ENCODE peak calls at places on chromosomes 7 and 10, in six cellular contexts. U is tibial nerve, Z is heart left ventricle, Y is Peyer's patch, D is spleen, W is ovary. F is an unnamed sample.

GRCh38 chr7:123367508-123368122 is 166.8 kb downstream of the IQUB start:
- DNase-seq in U (no peak), Z (no peak), Y (no peak), D (no peak), W (no peak), F (peak; percentile 57)

GRCh38 chr7:11605749-11606148 is 226.2 kb downstream of the THSD7A start:
- DNase-seq in U (no peak), Z (no peak), Y (no peak), D (no peak), W (no peak), F (peak; percentile 80)

GRCh38 chr10:109126016-109126415 is 797.3 kb downstream of the XPNPEP1 start:
- DNase-seq in U (no peak), Z (no peak), Y (no peak), D (no peak), W (no peak), F (no peak)

GRCh38 chr7:90708841-90709317 is 112.8 kb downstream of the CDK14 start:
- DNase-seq in U (no peak), Z (no peak), Y (no peak), D (no peak), W (no peak), F (peak; percentile 23)

GRCh38 chr7:151511946-151512345 is 7.7 kb downstream of the RHEB start:
- DNase-seq in U (no peak), Z (no peak), Y (no peak), D (no peak), W (no peak), F (no peak)

GRCh38 chr10:34507217-34507616 is 307.9 kb downstream of the PARD3 start:
- DNase-seq in U (no peak), Z (no peak), Y (no peak), D (no peak), W (no peak), F (no peak)

GRCh38 chr7:113120647-113121046 is 2.3 kb upstream of the SMIM30 start:
- DNase-seq in U (no peak), Z (no peak), Y (no peak), D (no peak), W (no peak), F (no peak)

GRCh38 chr10:70558871-70559810 is 43.4 kb downstream of the PRF1 start:
- DNase-seq in U (no peak), Z (peak; percentile 85), Y (peak; percentile 64), D (peak; percentile 78), W (peak; percentile 50), F (peak; percentile 19)

GRCh38 chr7:94510582-94511456 is 1.2 kb downstream of the CASD1 start:
- DNase-seq in U (no peak), Z (no peak), Y (no peak), D (no peak), W (peak; percentile 53), F (peak; percentile 44)

GRCh38 chr10:125052146-125052545 is 108.2 kb downstream of the CTBP2 start:
- DNase-seq in U (no peak), Z (no peak), Y (no peak), D (no peak), W (no peak), F (no peak)

GRCh38 chr10:96891840-96892239 is 59.7 kb downstream of the LCOR start:
- DNase-seq in U (no peak), Z (no peak), Y (no peak), D (no peak), W (no peak), F (no peak)

GRCh38 chr7:90242369-90243168 is 2.4 kb upstream of the CFAP69 start:
- DNase-seq in U (no peak), Z (no peak), Y (no peak), D (no peak), W (no peak), F (no peak)

GRCh38 chr10:31804416-31804815 is 124.2 kb downstream of the ARHGAP12 start:
- DNase-seq in U (no peak), Z (no peak), Y (no peak), D (no peak), W (no peak), F (no peak)

GRCh38 chr10:78283069-78283682 is 249.5 kb downstream of the RPS24 start:
- DNase-seq in U (no peak), Z (no peak), Y (no peak), D (peak; percentile 40), W (no peak), F (no peak)

GRCh38 chr10:90430186-90430585 is 427.7 kb downstream of the HTR7 start:
- DNase-seq in U (no peak), Z (no peak), Y (no peak), D (no peak), W (no peak), F (peak; percentile 55)

DNA sequence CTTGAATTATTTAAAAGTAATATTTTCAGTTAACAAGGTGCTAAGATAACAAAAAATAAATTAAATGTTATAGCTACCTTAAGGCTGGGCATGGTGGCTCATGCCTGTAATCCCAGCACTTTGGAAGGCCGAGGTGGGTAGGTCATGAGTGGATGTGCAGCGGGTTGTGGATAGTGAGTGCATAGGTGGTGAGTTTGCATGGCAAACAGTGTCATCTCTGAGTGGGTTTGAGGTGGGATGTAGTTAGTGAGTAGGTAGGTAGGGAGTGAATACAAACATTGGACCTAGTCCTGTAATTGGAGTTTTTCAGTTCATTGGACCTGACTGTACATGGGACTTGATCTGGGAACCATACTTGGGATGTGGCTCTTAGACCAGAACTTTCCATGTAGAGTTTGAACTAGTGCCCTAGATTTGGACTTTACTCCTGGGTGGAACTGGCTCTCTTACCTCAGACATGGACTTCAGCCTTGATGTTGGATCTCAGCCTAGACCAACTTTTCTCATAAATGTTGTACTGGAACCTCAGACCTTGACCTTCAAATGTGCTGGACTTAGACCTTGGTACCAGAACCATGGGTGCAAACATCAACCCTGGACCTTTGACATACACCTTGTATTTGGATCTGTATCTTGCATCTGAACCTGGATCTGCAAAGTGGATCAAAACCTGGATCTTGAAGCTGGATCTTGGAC is 47.0 kb downstream of the SEC61G start:
- DNase-seq in U (no peak), Z (no peak), Y (no peak), D (no peak), W (no peak), F (no peak)
- TF ChIP-seq POLR2A in U (no peak), Z (no peak), Y (no peak), D (no peak), W (no peak), F (no peak)

DNA sequence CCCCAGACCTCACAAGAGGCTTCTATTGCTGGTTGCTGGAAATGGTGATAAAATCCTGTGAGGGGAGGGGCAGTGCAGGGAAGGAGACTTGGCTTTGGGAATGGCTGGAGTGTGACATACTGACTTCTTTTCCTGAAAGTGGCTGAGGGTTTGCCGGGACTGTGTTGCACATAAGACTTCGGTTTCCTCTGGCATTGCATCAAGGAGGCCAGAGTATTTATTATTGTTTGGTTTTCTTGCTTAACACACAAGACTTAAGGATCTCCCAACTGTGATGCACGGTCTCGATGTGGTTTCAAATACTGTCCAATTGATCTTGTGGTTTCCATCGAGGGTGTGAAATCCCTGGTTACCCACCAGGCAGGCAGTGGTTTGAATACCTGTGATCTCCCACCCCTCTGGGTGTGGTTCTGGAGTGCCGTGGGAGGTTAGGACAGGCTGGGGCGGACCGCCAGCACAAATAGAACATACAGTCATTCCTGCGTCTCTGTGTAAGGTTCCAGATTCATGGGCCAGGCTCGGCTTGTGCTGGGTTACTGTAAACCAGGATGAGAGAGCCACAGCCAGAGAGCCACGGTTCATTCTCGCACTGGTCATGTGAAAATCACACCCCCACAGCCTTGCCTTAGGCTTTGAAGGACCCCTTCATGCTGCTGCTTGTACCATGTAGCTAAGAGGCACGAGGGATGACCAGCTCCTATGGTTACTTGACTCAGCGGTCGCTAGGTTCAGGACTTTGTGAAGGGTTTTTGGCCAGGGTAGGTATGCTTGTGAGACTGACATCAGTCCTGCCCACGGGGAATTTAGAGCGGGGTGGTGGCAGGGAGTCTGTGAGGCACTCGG is 39.2 kb downstream of the WBP1L start:
- DNase-seq in U (peak; percentile 48), Z (no peak), Y (no peak), D (no peak), W (peak; percentile 59), F (peak; percentile 97)
- TF ChIP-seq POLR2A in U (no peak), Z (no peak), Y (no peak), D (no peak), W (no peak), F (no peak)

DNA sequence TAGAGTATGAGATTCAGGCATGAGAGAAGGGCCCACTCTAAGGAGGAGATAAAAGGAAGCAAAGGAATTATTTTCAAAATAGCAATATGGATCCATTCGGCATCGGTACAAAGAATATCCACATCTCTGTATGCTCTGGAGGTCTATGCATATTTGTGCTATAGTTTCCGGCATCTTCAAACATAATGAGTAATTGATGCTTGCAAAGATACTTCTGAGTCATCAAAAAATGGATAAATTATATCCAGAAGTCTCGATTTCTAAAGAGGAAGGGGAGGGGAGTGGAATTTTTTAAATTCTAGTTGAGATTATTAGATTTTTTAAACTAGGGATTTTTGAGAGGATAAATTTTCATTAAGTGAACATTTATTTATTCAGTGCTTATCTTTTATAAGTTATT is 72.9 kb upstream of the KIAA1217 start:
- DNase-seq in U (no peak), Z (no peak), Y (no peak), D (no peak), W (no peak), F (no peak)
- TF ChIP-seq POLR2A in U (no peak), Z (no peak), Y (no peak), D (no peak), W (no peak), F (no peak)

DNA sequence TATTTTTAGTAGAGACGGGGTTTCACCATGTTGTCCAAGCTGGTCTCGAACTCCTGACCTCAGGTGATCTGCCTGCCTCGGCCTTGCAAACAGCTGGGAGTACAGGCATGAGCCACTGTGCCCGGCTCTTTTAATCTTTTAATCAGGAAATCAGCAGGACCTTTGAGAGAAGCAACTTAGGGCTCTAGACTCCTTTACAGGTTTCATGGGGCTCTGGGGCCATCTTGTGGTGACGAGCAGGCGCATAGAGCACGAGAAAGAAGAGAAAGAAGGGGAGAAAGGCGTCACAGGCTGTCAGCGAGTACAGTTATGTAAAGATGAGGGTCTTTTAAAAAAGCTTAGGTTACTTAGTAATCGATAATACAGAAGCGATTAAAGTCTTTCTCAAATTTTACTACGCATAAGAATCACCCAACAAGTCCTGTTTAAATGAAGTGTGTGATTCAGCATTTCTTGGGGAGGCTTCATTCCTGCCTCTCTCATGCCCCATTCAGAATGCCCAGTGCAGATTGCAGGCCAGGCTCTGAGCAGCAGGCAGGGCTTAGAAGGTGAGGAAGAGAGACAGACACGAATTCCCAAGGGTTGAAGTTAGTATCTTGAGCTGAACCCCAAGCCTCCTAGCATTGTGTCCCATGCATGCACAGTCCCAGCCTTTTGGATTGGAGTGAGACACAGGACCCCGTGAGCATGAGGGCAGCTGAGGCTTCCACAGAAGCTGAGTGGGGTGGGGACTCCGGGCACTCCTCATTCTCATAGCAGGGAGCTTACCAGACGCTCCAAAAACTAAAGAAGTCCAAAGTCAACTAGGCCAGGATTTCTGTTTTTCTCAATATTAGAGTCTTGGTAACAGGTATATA is 23.6 kb upstream of the PFKP start:
- DNase-seq in U (no peak), Z (peak; percentile 73), Y (peak; percentile 67), D (no peak), W (no peak), F (peak; percentile 75)
- TF ChIP-seq POLR2A in U (no peak), Z (no peak), Y (no peak), D (no peak), W (no peak), F (no peak)

F was measured in endothelial cell of umbilical vein.